ENCODE peak calls at places on chromosomes 7 and 10, in five cellular contexts. One of them, this sample, is unnamed.

GRCh38 chr7:76009672-76010600 is 15.5 kb upstream of the TMEM120A start:
- DNase-seq in breast epithelium: no peak
- DNase-seq in mesenchymal stem cell: no peak
- DNase-seq in adrenal gland: no peak
- DNase-seq in spleen: no peak
- DNase-seq in this sample: peak

GRCh38 chr7:103094102-103094501 is 19.2 kb downstream of the ARMC10 start:
- DNase-seq in breast epithelium: no peak
- DNase-seq in mesenchymal stem cell: no peak
- DNase-seq in adrenal gland: no peak
- DNase-seq in spleen: no peak
- DNase-seq in this sample: no peak

GRCh38 chr7:116329845-116330503 is 119.6 kb downstream of the TES start:
- DNase-seq in breast epithelium: no peak
- DNase-seq in mesenchymal stem cell: no peak
- DNase-seq in adrenal gland: no peak
- DNase-seq in spleen: no peak
- DNase-seq in this sample: no peak

GRCh38 chr7:82594665-82595064 is 151.1 kb upstream of the CACNA2D1 start:
- DNase-seq in breast epithelium: no peak
- DNase-seq in mesenchymal stem cell: peak
- DNase-seq in adrenal gland: no peak
- DNase-seq in spleen: no peak
- DNase-seq in this sample: no peak

GRCh38 chr10:58641095-58641531 is 128.4 kb downstream of the BICC1 start:
- DNase-seq in breast epithelium: peak
- DNase-seq in mesenchymal stem cell: peak
- DNase-seq in adrenal gland: peak
- DNase-seq in spleen: no peak
- DNase-seq in this sample: no peak

GRCh38 chr10:72058989-72059842 is 29.1 kb downstream of the SPOCK2 start:
- DNase-seq in breast epithelium: no peak
- DNase-seq in mesenchymal stem cell: peak
- DNase-seq in adrenal gland: no peak
- DNase-seq in spleen: no peak
- DNase-seq in this sample: no peak

GRCh38 chr7:73699370-73700069 is 16.1 kb downstream of the BUD23 start:
- DNase-seq in breast epithelium: no peak
- DNase-seq in mesenchymal stem cell: no peak
- DNase-seq in adrenal gland: no peak
- DNase-seq in spleen: no peak
- DNase-seq in this sample: no peak

GRCh38 chr7:37311282-37311868 is 137.3 kb downstream of the ELMO1 start:
- DNase-seq in breast epithelium: no peak
- DNase-seq in mesenchymal stem cell: peak
- DNase-seq in adrenal gland: no peak
- DNase-seq in spleen: peak
- DNase-seq in this sample: peak

GRCh38 chr7:92831716-92832622 is 4.4 kb downstream of the CDK6 start:
- DNase-seq in breast epithelium: no peak
- DNase-seq in mesenchymal stem cell: peak
- DNase-seq in adrenal gland: no peak
- DNase-seq in spleen: no peak
- DNase-seq in this sample: no peak

GRCh38 chr7:4856336-4857056 is 5.3 kb downstream of the PAPOLB start:
- DNase-seq in breast epithelium: no peak
- DNase-seq in mesenchymal stem cell: peak
- DNase-seq in adrenal gland: no peak
- DNase-seq in spleen: no peak
- DNase-seq in this sample: no peak

GRCh38 chr10:1736972-1737221 is 428 bp downstream of the ADARB2 start:
- DNase-seq in breast epithelium: no peak
- DNase-seq in mesenchymal stem cell: no peak
- DNase-seq in adrenal gland: no peak
- DNase-seq in spleen: no peak
- DNase-seq in this sample: no peak

GRCh38 chr10:29266641-29267040 is 22.2 kb upstream of the LYZL1 start:
- DNase-seq in breast epithelium: no peak
- DNase-seq in mesenchymal stem cell: no peak
- DNase-seq in adrenal gland: no peak
- DNase-seq in spleen: no peak
- DNase-seq in this sample: no peak

GRCh38 chr10:28332699-28333098 is 29.8 kb upstream of the MPP7 start:
- DNase-seq in breast epithelium: no peak
- DNase-seq in mesenchymal stem cell: no peak
- DNase-seq in adrenal gland: no peak
- DNase-seq in spleen: no peak
- DNase-seq in this sample: no peak

GRCh38 chr7:50449881-50450690 is at the start of gene FIGNL1:
- DNase-seq in breast epithelium: peak
- DNase-seq in mesenchymal stem cell: peak
- DNase-seq in adrenal gland: peak
- DNase-seq in spleen: peak
- DNase-seq in this sample: peak

GRCh38 chr7:50633414-50633710 is 68.2 kb upstream of the DDC start:
- DNase-seq in breast epithelium: no peak
- DNase-seq in mesenchymal stem cell: peak
- DNase-seq in adrenal gland: no peak
- DNase-seq in spleen: no peak
- DNase-seq in this sample: no peak

GRCh38 chr7:13949450-13949849 is 40.0 kb downstream of the ETV1 start:
- DNase-seq in breast epithelium: no peak
- DNase-seq in mesenchymal stem cell: no peak
- DNase-seq in adrenal gland: no peak
- DNase-seq in spleen: no peak
- DNase-seq in this sample: no peak

GRCh38 chr10:62046522-62047239 is 145.2 kb downstream of the ARID5B start:
- DNase-seq in breast epithelium: no peak
- DNase-seq in mesenchymal stem cell: peak
- DNase-seq in adrenal gland: peak
- DNase-seq in spleen: no peak
- DNase-seq in this sample: peak

GRCh38 chr7:158428842-158429753 is 158.5 kb downstream of the PTPRN2 start:
- DNase-seq in breast epithelium: no peak
- DNase-seq in mesenchymal stem cell: no peak
- DNase-seq in adrenal gland: no peak
- DNase-seq in spleen: peak
- DNase-seq in this sample: no peak

GRCh38 chr7:93115796-93116195 is 2.0 kb downstream of the SAMD9 start:
- DNase-seq in breast epithelium: no peak
- DNase-seq in mesenchymal stem cell: no peak
- DNase-seq in adrenal gland: no peak
- DNase-seq in spleen: no peak
- DNase-seq in this sample: no peak

GRCh38 chr7:95608344-95609173 is 12.2 kb upstream of the PDK4 start:
- DNase-seq in breast epithelium: peak
- DNase-seq in mesenchymal stem cell: peak
- DNase-seq in adrenal gland: peak
- DNase-seq in spleen: peak
- DNase-seq in this sample: peak

GRCh38 chr7:3194501-3195141 is 106.4 kb upstream of the SDK1 start:
- DNase-seq in breast epithelium: no peak
- DNase-seq in mesenchymal stem cell: peak
- DNase-seq in adrenal gland: no peak
- DNase-seq in spleen: peak
- DNase-seq in this sample: no peak

GRCh38 chr7:127690806-127691205 is 38.8 kb downstream of the SND1 start:
- DNase-seq in breast epithelium: no peak
- DNase-seq in mesenchymal stem cell: no peak
- DNase-seq in adrenal gland: no peak
- DNase-seq in spleen: no peak
- DNase-seq in this sample: no peak

GRCh38 chr7:5692845-5693278 is 88.6 kb downstream of the RNF216 start:
- DNase-seq in breast epithelium: no peak
- DNase-seq in mesenchymal stem cell: peak
- DNase-seq in adrenal gland: no peak
- DNase-seq in spleen: no peak
- DNase-seq in this sample: no peak

GRCh38 chr10:121168513-121169216 is 317.5 kb downstream of the WDR11 start:
- DNase-seq in breast epithelium: no peak
- DNase-seq in mesenchymal stem cell: no peak
- DNase-seq in adrenal gland: no peak
- DNase-seq in spleen: no peak
- DNase-seq in this sample: no peak

GRCh38 chr7:128755075-128755474 is 15.9 kb downstream of the CALU start:
- DNase-seq in breast epithelium: no peak
- DNase-seq in mesenchymal stem cell: no peak
- DNase-seq in adrenal gland: no peak
- DNase-seq in spleen: no peak
- DNase-seq in this sample: no peak

GRCh38 chr7:128758553-128758952 is 17.0 kb downstream of the OPN1SW start:
- DNase-seq in breast epithelium: no peak
- DNase-seq in mesenchymal stem cell: no peak
- DNase-seq in adrenal gland: no peak
- DNase-seq in spleen: no peak
- DNase-seq in this sample: no peak

GRCh38 chr7:128759274-128759673 is 16.3 kb downstream of the OPN1SW start:
- DNase-seq in breast epithelium: no peak
- DNase-seq in mesenchymal stem cell: no peak
- DNase-seq in adrenal gland: no peak
- DNase-seq in spleen: no peak
- DNase-seq in this sample: no peak

GRCh38 chr7:128757203-128757602 is 18.0 kb downstream of the CALU start:
- DNase-seq in breast epithelium: no peak
- DNase-seq in mesenchymal stem cell: peak
- DNase-seq in adrenal gland: no peak
- DNase-seq in spleen: no peak
- DNase-seq in this sample: no peak

GRCh38 chr7:128755816-128756476 is 16.8 kb downstream of the CALU start:
- DNase-seq in breast epithelium: no peak
- DNase-seq in mesenchymal stem cell: peak
- DNase-seq in adrenal gland: no peak
- DNase-seq in spleen: no peak
- DNase-seq in this sample: no peak
- H3K27ac ChIP-seq in breast epithelium: no peak
- H3K27ac ChIP-seq in mesenchymal stem cell: peak
- H3K27ac ChIP-seq in adrenal gland: no peak
- H3K27ac ChIP-seq in spleen: no peak
- H3K27ac ChIP-seq in this sample: peak

GRCh38 chr7:40223451-40224112 is 88.8 kb downstream of the SUGCT start:
- DNase-seq in breast epithelium: no peak
- DNase-seq in mesenchymal stem cell: no peak
- DNase-seq in adrenal gland: no peak
- DNase-seq in spleen: no peak
- DNase-seq in this sample: no peak

GRCh38 chr7:40220421-40220911 is 85.7 kb downstream of the SUGCT start:
- DNase-seq in breast epithelium: no peak
- DNase-seq in mesenchymal stem cell: peak
- DNase-seq in adrenal gland: no peak
- DNase-seq in spleen: no peak
- DNase-seq in this sample: no peak

GRCh38 chr7:40221836-40222235 is 87.0 kb downstream of the SUGCT start:
- DNase-seq in breast epithelium: no peak
- DNase-seq in mesenchymal stem cell: peak
- DNase-seq in adrenal gland: no peak
- DNase-seq in spleen: no peak
- DNase-seq in this sample: no peak

DNA sequence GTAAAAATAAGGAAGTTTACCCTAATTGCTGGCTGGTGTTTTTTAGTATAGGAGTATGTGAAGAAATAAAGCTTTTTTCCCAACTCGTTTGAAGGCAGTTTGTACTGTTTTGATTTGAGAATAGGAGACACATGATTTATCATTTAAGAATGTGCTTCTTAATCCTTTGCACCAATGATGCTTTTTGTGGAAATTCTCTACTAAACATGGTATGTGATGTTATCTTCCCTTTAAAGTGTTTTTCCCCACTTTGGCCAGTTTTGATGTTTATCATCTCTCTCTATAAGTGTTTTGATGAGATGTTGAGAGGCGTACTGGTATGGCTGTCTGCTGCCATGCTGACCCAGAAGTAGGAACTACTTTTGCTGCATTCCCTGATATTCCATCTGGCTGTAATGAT is 85.1 kb downstream of the SUGCT start:
- DNase-seq in breast epithelium: no peak
- DNase-seq in mesenchymal stem cell: peak
- DNase-seq in adrenal gland: no peak
- DNase-seq in spleen: no peak
- DNase-seq in this sample: no peak
- H3K27ac ChIP-seq in breast epithelium: no peak
- H3K27ac ChIP-seq in mesenchymal stem cell: peak
- H3K27ac ChIP-seq in adrenal gland: no peak
- H3K27ac ChIP-seq in spleen: no peak
- H3K27ac ChIP-seq in this sample: no peak

GRCh38 chr7:151754142-151754590 is 122.7 kb downstream of the PRKAG2 start:
- DNase-seq in breast epithelium: peak
- DNase-seq in mesenchymal stem cell: peak
- DNase-seq in adrenal gland: peak
- DNase-seq in spleen: peak
- DNase-seq in this sample: peak
- H3K27ac ChIP-seq in breast epithelium: peak
- H3K27ac ChIP-seq in mesenchymal stem cell: peak
- H3K27ac ChIP-seq in adrenal gland: no peak
- H3K27ac ChIP-seq in spleen: peak
- H3K27ac ChIP-seq in this sample: peak

GRCh38 chr10:101222247-101222531 is 7.1 kb downstream of the LBX1 start:
- DNase-seq in breast epithelium: no peak
- DNase-seq in mesenchymal stem cell: no peak
- DNase-seq in adrenal gland: no peak
- DNase-seq in spleen: no peak
- DNase-seq in this sample: no peak

GRCh38 chr10:101224910-101225823 is 4.1 kb downstream of the LBX1 start:
- DNase-seq in breast epithelium: no peak
- DNase-seq in mesenchymal stem cell: no peak
- DNase-seq in adrenal gland: no peak
- DNase-seq in spleen: no peak
- DNase-seq in this sample: no peak

GRCh38 chr10:101224060-101224909 is 5.0 kb downstream of the LBX1 start:
- DNase-seq in breast epithelium: no peak
- DNase-seq in mesenchymal stem cell: no peak
- DNase-seq in adrenal gland: no peak
- DNase-seq in spleen: no peak
- DNase-seq in this sample: no peak

GRCh38 chr10:101222683-101223273 is 6.5 kb downstream of the LBX1 start:
- DNase-seq in breast epithelium: no peak
- DNase-seq in mesenchymal stem cell: no peak
- DNase-seq in adrenal gland: no peak
- DNase-seq in spleen: no peak
- DNase-seq in this sample: peak

DNA sequence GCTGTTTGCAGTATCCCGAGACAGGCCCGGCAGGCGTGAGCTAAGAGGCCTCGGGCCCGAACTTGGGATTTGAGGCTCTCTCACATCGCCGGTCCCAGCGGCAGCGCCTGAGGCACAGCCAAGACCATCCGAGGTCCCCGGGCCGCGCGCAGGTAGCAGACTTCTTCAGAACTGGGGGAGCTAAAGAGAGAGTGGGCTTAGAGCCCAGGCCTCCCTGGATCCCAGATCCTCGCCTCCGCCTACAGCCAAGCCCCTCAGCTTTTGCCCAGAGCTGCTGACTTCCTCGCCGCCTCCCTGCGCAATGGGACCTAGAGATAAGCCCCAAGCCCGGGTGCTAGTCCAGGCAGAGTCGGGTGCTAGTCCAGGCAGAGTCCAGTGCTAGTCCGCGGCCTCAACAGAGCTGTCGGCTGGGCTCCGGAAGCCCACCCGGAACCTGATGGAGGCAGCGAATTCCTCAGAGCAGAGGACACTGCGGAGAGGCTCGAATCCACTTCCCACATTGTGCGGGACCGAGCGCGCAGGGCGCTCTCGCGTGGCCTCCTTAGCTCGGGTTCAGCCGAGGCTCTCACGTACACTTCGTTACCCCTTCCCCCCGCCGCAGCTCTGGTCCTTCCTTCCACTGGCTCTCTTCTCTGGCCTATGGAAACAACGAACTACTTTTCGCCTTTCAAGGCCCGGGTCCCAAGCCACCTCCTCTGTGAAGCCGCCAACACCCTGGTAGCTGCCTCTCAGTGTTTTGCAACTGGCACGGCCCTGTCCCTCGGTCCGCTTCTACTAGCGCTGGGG is 5.8 kb downstream of the LBX1 start:
- DNase-seq in breast epithelium: no peak
- DNase-seq in mesenchymal stem cell: no peak
- DNase-seq in adrenal gland: no peak
- DNase-seq in spleen: no peak
- DNase-seq in this sample: no peak
- H3K27ac ChIP-seq in breast epithelium: no peak
- H3K27ac ChIP-seq in mesenchymal stem cell: no peak
- H3K27ac ChIP-seq in adrenal gland: no peak
- H3K27ac ChIP-seq in spleen: no peak
- H3K27ac ChIP-seq in this sample: no peak